ENCODE peak calls at places on chromosomes 16 and 17, in nine cellular contexts. Z is ascending aorta, R is DND-41, S is fibroblast of lung, C is colonic mucosa, J is pancreas, L is right lobe of liver, V is HL-60, W is right atrium auricular region. A is an unnamed sample.
A peak's percentile ranks its signal among the peaks of the same experiment; 100 is the strongest.

GRCh38 chr16:3508736-3509135 is 7.9 kb downstream of the CLUAP1 start:
- DNase-seq in Z (no peak), R (no peak), S (no peak), C (no peak), J (no peak), L (no peak), V (no peak), W (no peak), A (no peak)

GRCh38 chr17:57408064-57408811 is 151.9 kb downstream of the MSI2 start:
- DNase-seq in Z (no peak), R (peak; percentile 83), S (no peak), C (peak; percentile 59), J (no peak), L (no peak), V (no peak), W (no peak), A (no peak)

GRCh38 chr17:30290696-30291570 is 811 bp downstream of the BLMH start:
- DNase-seq in Z (no peak), R (peak; percentile 34), S (peak; percentile 29), C (peak; percentile 72), J (peak; percentile 45), L (peak; percentile 50), V (no peak), W (no peak), A (peak; percentile 54)

GRCh38 chr17:79929257-79930076 is 90.2 kb upstream of the CBX4 start:
- DNase-seq in Z (no peak), R (peak; percentile 19), S (no peak), C (no peak), J (no peak), L (no peak), V (no peak), W (no peak), A (no peak)

GRCh38 chr16:47984669-47985068 is 171.1 kb downstream of the ABCC12 start:
- DNase-seq in Z (no peak), R (no peak), S (no peak), C (no peak), J (no peak), L (no peak), V (no peak), W (no peak), A (no peak)

GRCh38 chr16:85423186-85423550 is 190.0 kb upstream of the GSE1 start:
- DNase-seq in Z (no peak), R (peak; percentile 4), S (no peak), C (no peak), J (no peak), L (no peak), V (no peak), W (no peak), A (no peak)

GRCh38 chr16:11101695-11102522 is 154.1 kb downstream of the SOCS1 start:
- DNase-seq in Z (no peak), R (no peak), S (peak; percentile 88), C (no peak), J (no peak), L (no peak), V (no peak), W (no peak), A (no peak)

GRCh38 chr16:87317766-87318121 is 552 bp upstream of the C16orf95 start:
- DNase-seq in Z (no peak), R (peak; percentile 54), S (peak; percentile 75), C (peak; percentile 66), J (peak; percentile 61), L (peak; percentile 70), V (no peak), W (peak; percentile 75), A (no peak)

GRCh38 chr17:16937431-16937830 is 34.5 kb downstream of the TNFRSF13B start:
- DNase-seq in Z (no peak), R (no peak), S (no peak), C (no peak), J (no peak), L (no peak), V (no peak), W (no peak), A (no peak)

GRCh38 chr17:16939271-16939576 is 32.7 kb downstream of the TNFRSF13B start:
- DNase-seq in Z (no peak), R (no peak), S (no peak), C (no peak), J (no peak), L (no peak), V (no peak), W (no peak), A (no peak)

GRCh38 chr17:16938496-16939270 is 33.2 kb downstream of the TNFRSF13B start:
- DNase-seq in Z (no peak), R (peak; percentile 85), S (no peak), C (no peak), J (no peak), L (no peak), V (no peak), W (no peak), A (no peak)

GRCh38 chr17:16936536-16937310 is 35.2 kb downstream of the TNFRSF13B start:
- DNase-seq in Z (no peak), R (peak; percentile 3), S (no peak), C (no peak), J (no peak), L (no peak), V (no peak), W (peak; percentile 49), A (no peak)

GRCh38 chr17:16938031-16938430 is 33.9 kb downstream of the TNFRSF13B start:
- DNase-seq in Z (no peak), R (no peak), S (no peak), C (no peak), J (no peak), L (no peak), V (no peak), W (no peak), A (no peak)
- H3K27ac ChIP-seq in Z (no peak overlapping the region), R (peak overlapping the region; percentile 72), S (no peak overlapping the region), C (no peak overlapping the region), J (no peak overlapping the region), L (no peak overlapping the region), V (no peak overlapping the region), W (no peak overlapping the region), A (no peak overlapping the region)

GRCh38 chr16:27901956-27902355 is 161.6 kb downstream of the GSG1L start:
- DNase-seq in Z (no peak), R (no peak), S (no peak), C (no peak), J (no peak), L (no peak), V (no peak), W (no peak), A (no peak)

GRCh38 chr16:27902551-27902950 is 161.0 kb downstream of the GSG1L start:
- DNase-seq in Z (no peak), R (no peak), S (no peak), C (no peak), J (no peak), L (no peak), V (no peak), W (no peak), A (no peak)

GRCh38 chr16:27899736-27900135 is 163.8 kb downstream of the GSG1L start:
- DNase-seq in Z (no peak), R (no peak), S (no peak), C (no peak), J (no peak), L (no peak), V (no peak), W (no peak), A (no peak)

GRCh38 chr16:27906883-27907282 is 156.6 kb downstream of the GSG1L start:
- DNase-seq in Z (no peak), R (no peak), S (no peak), C (no peak), J (no peak), L (no peak), V (no peak), W (no peak), A (no peak)

DNA sequence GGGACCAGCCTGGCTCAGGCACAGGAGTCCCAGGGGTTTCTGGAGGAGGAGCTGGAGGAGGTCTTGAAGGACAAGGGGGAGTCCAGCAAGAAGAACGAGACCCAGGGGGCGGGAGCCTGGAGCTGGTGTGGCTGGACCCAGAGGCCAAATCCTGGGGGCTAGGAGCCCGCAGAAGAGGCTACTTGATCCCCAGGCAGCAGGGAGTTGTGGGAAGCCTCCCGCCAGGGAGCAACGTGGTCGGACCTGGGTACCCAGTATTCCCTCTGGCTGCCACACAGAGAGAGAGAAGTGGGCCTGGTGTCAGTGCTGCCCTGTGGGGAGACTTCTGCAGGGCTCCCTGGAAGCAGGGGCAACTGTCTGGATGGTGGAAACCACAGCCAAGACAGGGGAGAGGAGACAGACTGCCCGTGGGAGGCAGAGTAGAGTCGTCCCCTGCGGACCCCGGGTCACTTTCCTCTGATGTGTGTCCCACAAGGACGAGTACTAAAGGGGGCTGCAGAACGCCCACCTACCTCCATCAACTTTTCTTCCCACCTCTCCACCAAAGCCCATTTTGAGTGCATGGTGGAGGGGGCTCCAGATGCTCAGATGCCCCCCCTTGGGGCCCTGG is 160.4 kb downstream of the GSG1L start:
- DNase-seq in Z (no peak), R (no peak), S (no peak), C (no peak), J (no peak), L (no peak), V (no peak), W (no peak), A (no peak)
- H3K27ac ChIP-seq in Z (no peak overlapping the region), R (no peak overlapping the region), S (no peak overlapping the region), C (no peak overlapping the region), J (no peak overlapping the region), L (no peak overlapping the region), V (no peak overlapping the region), W (no peak overlapping the region), A (no peak overlapping the region)

GRCh38 chr17:43442711-43443110 is 41.1 kb upstream of the DHX8 start:
- DNase-seq in Z (no peak), R (no peak), S (no peak), C (no peak), J (no peak), L (no peak), V (no peak), W (no peak), A (no peak)

GRCh38 chr17:43445009-43445589 is 38.7 kb upstream of the DHX8 start:
- DNase-seq in Z (no peak), R (no peak), S (no peak), C (no peak), J (no peak), L (no peak), V (no peak), W (no peak), A (no peak)

GRCh38 chr17:43446773-43447172 is 37.0 kb upstream of the DHX8 start:
- DNase-seq in Z (no peak), R (no peak), S (no peak), C (no peak), J (no peak), L (no peak), V (no peak), W (no peak), A (no peak)

GRCh38 chr17:43444223-43445008 is 39.4 kb upstream of the DHX8 start:
- DNase-seq in Z (no peak), R (no peak), S (no peak), C (no peak), J (no peak), L (peak; percentile 75), V (no peak), W (no peak), A (no peak)

GRCh38 chr17:43443381-43443780 is 40.4 kb upstream of the DHX8 start:
- DNase-seq in Z (no peak), R (no peak), S (no peak), C (no peak), J (no peak), L (no peak), V (no peak), W (no peak), A (no peak)
- H3K27ac ChIP-seq in Z (no peak overlapping the region), R (no peak overlapping the region), S (no peak overlapping the region), C (no peak overlapping the region), J (no peak overlapping the region), L (no peak overlapping the region), V (no peak overlapping the region), W (no peak overlapping the region), A (peak overlapping the region; percentile 96)

GRCh38 chr17:40327735-40328385 is 18.9 kb downstream of the RARA start:
- DNase-seq in Z (no peak), R (no peak), S (peak; percentile 42), C (peak; percentile 42), J (no peak), L (no peak), V (no peak), W (no peak), A (no peak)

GRCh38 chr17:40326832-40327199 is 17.8 kb downstream of the RARA start:
- DNase-seq in Z (no peak), R (no peak), S (no peak), C (peak; percentile 70), J (no peak), L (no peak), V (no peak), W (no peak), A (no peak)

GRCh38 chr17:40327244-40327666 is 18.3 kb downstream of the RARA start:
- DNase-seq in Z (no peak), R (no peak), S (no peak), C (no peak), J (no peak), L (no peak), V (no peak), W (no peak), A (no peak)

GRCh38 chr17:40325156-40326013 is 16.4 kb downstream of the RARA start:
- DNase-seq in Z (no peak), R (no peak), S (no peak), C (no peak), J (no peak), L (no peak), V (no peak), W (no peak), A (no peak)

DNA sequence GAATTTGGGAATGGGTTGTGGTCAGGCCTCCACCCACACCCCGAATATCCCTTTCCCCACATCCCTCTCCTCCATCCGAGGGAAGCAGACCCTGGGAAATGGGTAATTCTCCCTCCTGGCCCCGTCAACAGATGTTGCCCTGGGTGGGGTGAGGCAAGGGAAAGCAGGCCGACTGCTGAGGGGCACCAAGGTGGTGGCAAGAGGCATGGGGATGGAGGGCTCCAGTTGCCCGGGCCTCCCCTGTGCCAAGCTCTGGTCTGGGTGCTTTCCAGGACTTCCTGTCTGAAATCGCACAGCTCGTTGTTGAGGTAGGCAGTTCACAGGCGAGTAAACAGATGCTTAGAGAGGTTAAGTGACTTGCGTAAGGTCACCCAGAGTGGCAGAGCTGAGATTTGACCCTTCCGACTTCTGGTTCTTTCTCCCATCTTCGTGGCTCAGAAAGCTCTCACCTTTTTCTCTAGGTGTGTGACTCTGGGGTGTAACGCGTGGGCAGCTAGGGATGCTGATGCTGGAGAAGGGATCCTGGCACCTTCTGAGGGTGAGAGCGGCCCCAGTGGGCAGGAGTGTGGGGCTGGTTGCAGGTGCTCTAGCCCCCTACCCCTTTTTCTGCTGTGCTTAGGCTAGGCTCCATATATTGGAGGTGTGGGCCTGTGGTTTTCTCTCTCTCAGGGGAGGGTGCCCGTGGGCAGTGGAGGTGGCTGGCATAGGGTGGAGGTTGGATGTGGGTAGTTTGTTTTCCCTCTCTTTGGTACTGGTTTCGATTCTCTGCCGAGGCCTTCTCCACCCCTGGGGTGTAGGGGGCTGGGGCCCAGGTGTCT is 17.2 kb downstream of the RARA start:
- DNase-seq in Z (no peak), R (no peak), S (no peak), C (no peak), J (no peak), L (peak; percentile 86), V (peak; percentile 79), W (no peak), A (no peak)
- H3K27ac ChIP-seq in Z (peak overlapping the region; percentile 91), R (no peak overlapping the region), S (no peak overlapping the region), C (peak overlapping the region; percentile 63), J (no peak overlapping the region), L (peak overlapping the region; percentile 78), V (peak overlapping the region; percentile 4), W (peak overlapping the region; percentile 98), A (no peak overlapping the region)

A was measured in epithelial cell of prostate.